ENCODE peak calls at places on chromosomes 16 and 17, in four cellular contexts. One of them, this sample, is unnamed.

GRCh38 chr17:5587431-5588032 is 3.2 kb upstream of the NLRP1 start:
- DNase-seq in fibroblast of lung: peak; percentile 83
- DNase-seq in naive thymus-derived CD4-positive, alpha-beta T cell: peak; percentile 72
- DNase-seq in tibial artery: no peak
- DNase-seq in this sample: no peak

GRCh38 chr16:74305978-74306784 is 9.6 kb downstream of the PSMD7 start:
- DNase-seq in fibroblast of lung: no peak
- DNase-seq in naive thymus-derived CD4-positive, alpha-beta T cell: no peak
- DNase-seq in tibial artery: no peak
- DNase-seq in this sample: no peak

GRCh38 chr17:74215332-74215727 is 2.0 kb downstream of the TTYH2 start:
- DNase-seq in fibroblast of lung: no peak
- DNase-seq in naive thymus-derived CD4-positive, alpha-beta T cell: no peak
- DNase-seq in tibial artery: no peak
- DNase-seq in this sample: no peak

GRCh38 chr16:50591209-50591608 is 43.0 kb downstream of the NKD1 start:
- DNase-seq in fibroblast of lung: no peak
- DNase-seq in naive thymus-derived CD4-positive, alpha-beta T cell: no peak
- DNase-seq in tibial artery: no peak
- DNase-seq in this sample: no peak

GRCh38 chr17:43449470-43450202 is 34.1 kb upstream of the DHX8 start:
- DNase-seq in fibroblast of lung: peak; percentile 47
- DNase-seq in naive thymus-derived CD4-positive, alpha-beta T cell: no peak
- DNase-seq in tibial artery: no peak
- DNase-seq in this sample: no peak

GRCh38 chr16:2467301-2468141 is 3.6 kb upstream of the NTN3 start:
- DNase-seq in fibroblast of lung: peak; percentile 64
- DNase-seq in naive thymus-derived CD4-positive, alpha-beta T cell: no peak
- DNase-seq in tibial artery: peak; percentile 75
- DNase-seq in this sample: no peak

GRCh38 chr17:9054611-9055010 is 33.3 kb downstream of the NTN1 start:
- DNase-seq in fibroblast of lung: no peak
- DNase-seq in naive thymus-derived CD4-positive, alpha-beta T cell: no peak
- DNase-seq in tibial artery: no peak
- DNase-seq in this sample: no peak

GRCh38 chr16:81527477-81528178 is 83.0 kb downstream of the CMIP start:
- DNase-seq in fibroblast of lung: no peak
- DNase-seq in naive thymus-derived CD4-positive, alpha-beta T cell: no peak
- DNase-seq in tibial artery: no peak
- DNase-seq in this sample: no peak

GRCh38 chr17:7220593-7221280 is 999 bp downstream of the ACADVL start:
- DNase-seq in fibroblast of lung: peak; percentile 67
- DNase-seq in naive thymus-derived CD4-positive, alpha-beta T cell: peak; percentile 57
- DNase-seq in tibial artery: peak; percentile 54
- DNase-seq in this sample: no peak

GRCh38 chr17:42163113-42163512 is 8.3 kb upstream of the RAB5C start:
- DNase-seq in fibroblast of lung: no peak
- DNase-seq in naive thymus-derived CD4-positive, alpha-beta T cell: no peak
- DNase-seq in tibial artery: no peak
- DNase-seq in this sample: no peak

GRCh38 chr17:8072339-8072726 is 15.2 kb downstream of the ALOX12B start:
- DNase-seq in fibroblast of lung: no peak
- DNase-seq in naive thymus-derived CD4-positive, alpha-beta T cell: no peak
- DNase-seq in tibial artery: no peak
- DNase-seq in this sample: no peak

GRCh38 chr16:87834015-87834667 is 35.2 kb downstream of the SLC7A5 start:
- DNase-seq in fibroblast of lung: no peak
- DNase-seq in naive thymus-derived CD4-positive, alpha-beta T cell: no peak
- DNase-seq in tibial artery: no peak
- DNase-seq in this sample: no peak
- H3K36me3 ChIP-seq in fibroblast of lung: peaks cover 9% of the 10 kb centered on the region
- H3K36me3 ChIP-seq in naive thymus-derived CD4-positive, alpha-beta T cell: peaks cover 4% of the 10 kb centered on the region
- H3K36me3 ChIP-seq in tibial artery: peaks cover 62% of the 10 kb centered on the region
- H3K36me3 ChIP-seq in this sample: peaks cover 1% of the 10 kb centered on the region

DNA sequence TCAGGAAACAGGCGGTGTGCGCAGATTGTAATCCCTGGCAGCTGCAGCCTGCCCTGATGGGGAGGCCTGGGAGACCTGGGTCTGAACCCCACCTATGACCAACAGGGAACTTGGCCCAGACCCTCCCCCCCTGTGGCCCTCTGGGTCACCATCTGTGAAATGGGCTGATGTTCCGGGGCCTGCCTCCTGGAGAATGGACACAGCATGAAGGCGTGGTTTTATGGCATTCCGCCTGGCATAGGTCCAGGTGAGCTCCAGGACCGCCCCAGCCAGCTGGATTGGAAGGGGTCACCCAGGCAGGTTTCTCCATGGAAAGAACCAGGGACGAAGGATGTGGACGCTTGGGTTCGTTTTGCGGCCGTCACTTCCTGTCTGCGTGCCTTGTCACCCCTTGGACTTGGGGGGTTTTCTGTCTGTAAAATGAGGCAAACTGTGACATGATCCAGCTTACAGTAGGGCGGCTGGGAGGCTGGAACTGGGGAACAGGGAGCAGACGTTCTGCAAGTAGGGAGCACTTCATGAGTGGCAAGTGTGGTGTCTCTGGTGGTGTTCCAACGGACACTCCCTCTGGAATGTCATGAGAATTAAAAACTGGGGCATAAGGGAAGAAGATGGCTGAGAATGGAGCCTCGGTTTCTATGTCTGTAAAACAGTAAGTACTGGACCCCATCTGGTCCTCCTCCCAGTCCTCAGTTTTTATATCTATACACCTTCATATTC is 1.6 kb downstream of the CPNE2 start:
- DNase-seq in fibroblast of lung: no peak
- DNase-seq in naive thymus-derived CD4-positive, alpha-beta T cell: no peak
- DNase-seq in tibial artery: no peak
- DNase-seq in this sample: no peak
- H3K4me3 ChIP-seq in fibroblast of lung: no peak overlapping the region
- H3K4me3 ChIP-seq in naive thymus-derived CD4-positive, alpha-beta T cell: no peak overlapping the region
- H3K4me3 ChIP-seq in tibial artery: peak overlapping the region; percentile 95
- H3K4me3 ChIP-seq in this sample: no peak overlapping the region

DNA sequence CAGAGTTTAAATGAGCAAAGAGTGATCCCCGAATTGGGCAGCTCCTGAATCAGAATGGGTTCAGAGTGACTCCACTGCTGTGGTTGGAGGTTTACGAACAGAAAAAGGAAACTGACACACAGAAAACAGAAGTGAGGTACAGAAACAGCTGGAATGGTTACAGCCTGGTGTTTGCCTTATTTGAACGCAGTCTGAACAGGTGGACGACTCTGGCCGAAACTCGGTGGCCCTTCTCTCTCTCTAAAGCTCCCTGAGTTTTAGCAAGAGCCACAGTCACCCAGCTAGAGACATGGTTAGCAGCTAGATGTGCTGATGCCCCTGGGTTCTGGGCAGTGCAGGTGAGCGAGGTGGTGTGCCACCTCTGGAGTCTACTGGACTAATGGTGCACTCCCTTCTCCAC is 54.2 kb upstream of the ATP2A3 start:
- DNase-seq in fibroblast of lung: no peak
- DNase-seq in naive thymus-derived CD4-positive, alpha-beta T cell: no peak
- DNase-seq in tibial artery: no peak
- DNase-seq in this sample: no peak
- H3K36me3 ChIP-seq in fibroblast of lung: peaks cover 27% of the 10 kb centered on the region
- H3K36me3 ChIP-seq in naive thymus-derived CD4-positive, alpha-beta T cell: peaks cover 13% of the 10 kb centered on the region
- H3K36me3 ChIP-seq in tibial artery: peaks cover 98% of the 10 kb centered on the region
- H3K36me3 ChIP-seq in this sample: peaks cover 4% of the 10 kb centered on the region

GRCh38 chr17:80262775-80263244 is 2.2 kb downstream of the RNF213 start:
- DNase-seq in fibroblast of lung: no peak
- DNase-seq in naive thymus-derived CD4-positive, alpha-beta T cell: peak; percentile 10
- DNase-seq in tibial artery: no peak
- DNase-seq in this sample: no peak
- H3K4me3 ChIP-seq in fibroblast of lung: peak overlapping the region; percentile 2
- H3K4me3 ChIP-seq in naive thymus-derived CD4-positive, alpha-beta T cell: peak overlapping the region; percentile 75
- H3K4me3 ChIP-seq in tibial artery: peak overlapping the region; percentile 47
- H3K4me3 ChIP-seq in this sample: no peak overlapping the region

GRCh38 chr16:84266451-84266850 is 26.6 kb upstream of the KCNG4 start:
- DNase-seq in fibroblast of lung: peak; percentile 44
- DNase-seq in naive thymus-derived CD4-positive, alpha-beta T cell: peak; percentile 20
- DNase-seq in tibial artery: no peak
- DNase-seq in this sample: no peak

GRCh38 chr16:84267380-84267779 is 27.3 kb upstream of the WFDC1 start:
- DNase-seq in fibroblast of lung: no peak
- DNase-seq in naive thymus-derived CD4-positive, alpha-beta T cell: no peak
- DNase-seq in tibial artery: no peak
- DNase-seq in this sample: no peak

GRCh38 chr16:84270071-84270470 is 24.6 kb upstream of the WFDC1 start:
- DNase-seq in fibroblast of lung: no peak
- DNase-seq in naive thymus-derived CD4-positive, alpha-beta T cell: no peak
- DNase-seq in tibial artery: no peak
- DNase-seq in this sample: no peak

GRCh38 chr16:84268661-84269060 is 26.0 kb upstream of the WFDC1 start:
- DNase-seq in fibroblast of lung: no peak
- DNase-seq in naive thymus-derived CD4-positive, alpha-beta T cell: no peak
- DNase-seq in tibial artery: no peak
- DNase-seq in this sample: peak; percentile 44

GRCh38 chr16:84268231-84268630 is 26.4 kb upstream of the WFDC1 start:
- DNase-seq in fibroblast of lung: no peak
- DNase-seq in naive thymus-derived CD4-positive, alpha-beta T cell: no peak
- DNase-seq in tibial artery: no peak
- DNase-seq in this sample: no peak
- H3K36me3 ChIP-seq in fibroblast of lung: no peaks in the 10 kb centered on the region
- H3K36me3 ChIP-seq in naive thymus-derived CD4-positive, alpha-beta T cell: no peaks in the 10 kb centered on the region
- H3K36me3 ChIP-seq in tibial artery: no peaks in the 10 kb centered on the region
- H3K36me3 ChIP-seq in this sample: no peaks in the 10 kb centered on the region

GRCh38 chr17:48912476-48912875 is 4.3 kb downstream of the UBE2Z start:
- DNase-seq in fibroblast of lung: no peak
- DNase-seq in naive thymus-derived CD4-positive, alpha-beta T cell: no peak
- DNase-seq in tibial artery: no peak
- DNase-seq in this sample: no peak

GRCh38 chr17:48908047-48908843 is at the start of gene UBE2Z:
- DNase-seq in fibroblast of lung: peak; percentile 97
- DNase-seq in naive thymus-derived CD4-positive, alpha-beta T cell: peak; percentile 83
- DNase-seq in tibial artery: peak; percentile 94
- DNase-seq in this sample: peak; percentile 70

GRCh38 chr17:48908853-48909394 is 717 bp downstream of the UBE2Z start:
- DNase-seq in fibroblast of lung: peak; percentile 86
- DNase-seq in naive thymus-derived CD4-positive, alpha-beta T cell: peak; percentile 84
- DNase-seq in tibial artery: peak; percentile 72
- DNase-seq in this sample: peak; percentile 41

GRCh38 chr17:48909796-48910195 is 1.6 kb downstream of the UBE2Z start:
- DNase-seq in fibroblast of lung: no peak
- DNase-seq in naive thymus-derived CD4-positive, alpha-beta T cell: no peak
- DNase-seq in tibial artery: no peak
- DNase-seq in this sample: no peak

GRCh38 chr17:48910370-48910769 is 2.2 kb downstream of the UBE2Z start:
- DNase-seq in fibroblast of lung: no peak
- DNase-seq in naive thymus-derived CD4-positive, alpha-beta T cell: no peak
- DNase-seq in tibial artery: no peak
- DNase-seq in this sample: no peak
- H3K4me3 ChIP-seq in fibroblast of lung: no peak overlapping the region
- H3K4me3 ChIP-seq in naive thymus-derived CD4-positive, alpha-beta T cell: no peak overlapping the region
- H3K4me3 ChIP-seq in tibial artery: peak overlapping the region; percentile 92
- H3K4me3 ChIP-seq in this sample: no peak overlapping the region

This sample was measured in kidney epithelial cell.